ENCODE peak calls at places on chromosomes 2 and 18, in five cellular contexts. One of them, this sample, is unnamed.

GRCh38 chr2:146734042-146734715 is 1110.7 kb upstream of the ACVR2A start:
- DNase-seq in NCI-H69: peak; percentile 37
- DNase-seq in CD4-positive, CD25-positive, alpha-beta regulatory T cell: no peak
- DNase-seq in NCI-H1930: peak; percentile 8
- DNase-seq in A549: peak; percentile 52
- DNase-seq in this sample: peak; percentile 54

GRCh38 chr2:172921538-172922236 is 154.0 kb upstream of the MAP3K20 start:
- DNase-seq in NCI-H1930: no peak
- DNase-seq in A549: peak; percentile 12
- DNase-seq in CD4-positive, CD25-positive, alpha-beta regulatory T cell: no peak
- DNase-seq in NCI-H69: no peak
- DNase-seq in this sample: peak; percentile 45

GRCh38 chr2:84077504-84077903 is 381.6 kb downstream of the SUCLG1 start:
- DNase-seq in NCI-H1930: peak; percentile 57
- DNase-seq in CD4-positive, CD25-positive, alpha-beta regulatory T cell: peak; percentile 13
- DNase-seq in NCI-H69: peak; percentile 3
- DNase-seq in A549: peak; percentile 38
- DNase-seq in this sample: peak; percentile 19

GRCh38 chr2:140988597-140988996 is 1142.2 kb downstream of the LRP1B start:
- DNase-seq in CD4-positive, CD25-positive, alpha-beta regulatory T cell: no peak
- DNase-seq in NCI-H1930: no peak
- DNase-seq in A549: no peak
- DNase-seq in NCI-H69: no peak
- DNase-seq in this sample: peak; percentile 17

GRCh38 chr2:232340171-232340935 is 38.2 kb upstream of the ALPP start:
- DNase-seq in NCI-H1930: no peak
- DNase-seq in NCI-H69: no peak
- DNase-seq in A549: no peak
- DNase-seq in CD4-positive, CD25-positive, alpha-beta regulatory T cell: no peak
- DNase-seq in this sample: no peak

GRCh38 chr2:232133078-232133477 is 171.6 kb downstream of the DIS3L2 start:
- DNase-seq in NCI-H69: no peak
- DNase-seq in NCI-H1930: no peak
- DNase-seq in A549: peak; percentile 7
- DNase-seq in CD4-positive, CD25-positive, alpha-beta regulatory T cell: no peak
- DNase-seq in this sample: no peak

GRCh38 chr2:213443952-213444351 is 159.7 kb downstream of the SPAG16 start:
- DNase-seq in CD4-positive, CD25-positive, alpha-beta regulatory T cell: no peak
- DNase-seq in NCI-H69: no peak
- DNase-seq in A549: no peak
- DNase-seq in NCI-H1930: no peak
- DNase-seq in this sample: no peak

GRCh38 chr18:66079401-66079800 is 328.6 kb downstream of the CDH7 start:
- DNase-seq in NCI-H1930: no peak
- DNase-seq in CD4-positive, CD25-positive, alpha-beta regulatory T cell: no peak
- DNase-seq in A549: no peak
- DNase-seq in NCI-H69: no peak
- DNase-seq in this sample: no peak

GRCh38 chr2:241354668-241355658 is 1.1 kb upstream of the FARP2 start:
- DNase-seq in NCI-H69: peak; percentile 86
- DNase-seq in NCI-H1930: peak; percentile 54
- DNase-seq in A549: peak; percentile 91
- DNase-seq in CD4-positive, CD25-positive, alpha-beta regulatory T cell: peak; percentile 42
- DNase-seq in this sample: peak; percentile 72

GRCh38 chr2:237982039-237982725 is 15.4 kb downstream of the UBE2F start:
- DNase-seq in NCI-H69: no peak
- DNase-seq in A549: no peak
- DNase-seq in NCI-H1930: no peak
- DNase-seq in CD4-positive, CD25-positive, alpha-beta regulatory T cell: no peak
- DNase-seq in this sample: no peak

GRCh38 chr2:193796847-193797246 is 1602.1 kb upstream of the TMEFF2 start:
- DNase-seq in NCI-H1930: no peak
- DNase-seq in NCI-H69: no peak
- DNase-seq in A549: no peak
- DNase-seq in CD4-positive, CD25-positive, alpha-beta regulatory T cell: no peak
- DNase-seq in this sample: no peak